ENCODE peak calls at places on chromosome 16, in eight cellular contexts. One of them, this sample, is unnamed.

GRCh38 chr16:28291651-28292626 is at the start of gene SBK1:
- DNase-seq in B cell: peak
- DNase-seq in stomach: peak
- DNase-seq in RWPE1: peak
- DNase-seq in AG04449: no peak
- DNase-seq in A549: peak
- DNase-seq in PC-3: peak
- DNase-seq in progenitor cell of endocrine pancreas: peak
- DNase-seq in this sample: peak

GRCh38 chr16:48971571-48972071 is 310.0 kb downstream of the CBLN1 start:
- DNase-seq in B cell: no peak
- DNase-seq in stomach: no peak
- DNase-seq in RWPE1: peak
- DNase-seq in AG04449: no peak
- DNase-seq in A549: no peak
- DNase-seq in PC-3: peak
- DNase-seq in progenitor cell of endocrine pancreas: no peak
- DNase-seq in this sample: no peak

GRCh38 chr16:21257284-21257683 is 20.8 kb downstream of the CRYM start:
- DNase-seq in B cell: no peak
- DNase-seq in stomach: no peak
- DNase-seq in RWPE1: no peak
- DNase-seq in AG04449: no peak
- DNase-seq in A549: no peak
- DNase-seq in PC-3: no peak
- DNase-seq in progenitor cell of endocrine pancreas: no peak
- DNase-seq in this sample: no peak

GRCh38 chr16:20225334-20225733 is 102.0 kb downstream of the GP2 start:
- DNase-seq in B cell: no peak
- DNase-seq in stomach: no peak
- DNase-seq in RWPE1: no peak
- DNase-seq in AG04449: no peak
- DNase-seq in A549: no peak
- DNase-seq in PC-3: no peak
- DNase-seq in progenitor cell of endocrine pancreas: no peak
- DNase-seq in this sample: no peak

GRCh38 chr16:8634991-8635736 is 13.7 kb downstream of the METTL22 start:
- DNase-seq in B cell: no peak
- DNase-seq in stomach: no peak
- DNase-seq in RWPE1: no peak
- DNase-seq in AG04449: no peak
- DNase-seq in A549: peak
- DNase-seq in PC-3: peak
- DNase-seq in progenitor cell of endocrine pancreas: peak
- DNase-seq in this sample: no peak

GRCh38 chr16:57568173-57568678 is 25.8 kb downstream of the ADGRG5 start:
- DNase-seq in B cell: no peak
- DNase-seq in stomach: no peak
- DNase-seq in RWPE1: no peak
- DNase-seq in AG04449: no peak
- DNase-seq in A549: no peak
- DNase-seq in PC-3: no peak
- DNase-seq in progenitor cell of endocrine pancreas: no peak
- DNase-seq in this sample: no peak

GRCh38 chr16:13630292-13630850 is 289.6 kb upstream of the ERCC4 start:
- DNase-seq in B cell: no peak
- DNase-seq in stomach: no peak
- DNase-seq in RWPE1: no peak
- DNase-seq in AG04449: no peak
- DNase-seq in A549: no peak
- DNase-seq in PC-3: no peak
- DNase-seq in progenitor cell of endocrine pancreas: no peak
- DNase-seq in this sample: no peak

GRCh38 chr16:1494129-1494640 is 1.0 kb downstream of the TELO2 start:
- DNase-seq in B cell: no peak
- DNase-seq in stomach: peak
- DNase-seq in RWPE1: peak
- DNase-seq in AG04449: peak
- DNase-seq in A549: peak
- DNase-seq in PC-3: peak
- DNase-seq in progenitor cell of endocrine pancreas: no peak
- DNase-seq in this sample: no peak

GRCh38 chr16:67884684-67885083 is at the start of gene NRN1L:
- DNase-seq in B cell: no peak
- DNase-seq in stomach: peak
- DNase-seq in RWPE1: peak
- DNase-seq in AG04449: peak
- DNase-seq in A549: no peak
- DNase-seq in PC-3: peak
- DNase-seq in progenitor cell of endocrine pancreas: peak
- DNase-seq in this sample: no peak

GRCh38 chr16:10729649-10730048 is 14.0 kb upstream of the NUBP1 start:
- DNase-seq in B cell: no peak
- DNase-seq in stomach: no peak
- DNase-seq in RWPE1: peak
- DNase-seq in AG04449: no peak
- DNase-seq in A549: peak
- DNase-seq in PC-3: peak
- DNase-seq in progenitor cell of endocrine pancreas: no peak
- DNase-seq in this sample: no peak

GRCh38 chr16:84253173-84253572 is 13.4 kb upstream of the KCNG4 start:
- DNase-seq in B cell: no peak
- DNase-seq in stomach: no peak
- DNase-seq in RWPE1: no peak
- DNase-seq in AG04449: no peak
- DNase-seq in A549: no peak
- DNase-seq in PC-3: no peak
- DNase-seq in progenitor cell of endocrine pancreas: no peak
- DNase-seq in this sample: no peak

GRCh38 chr16:31453255-31454204 is 5.8 kb upstream of the ARMC5 start:
- DNase-seq in B cell: no peak
- DNase-seq in stomach: no peak
- DNase-seq in RWPE1: peak
- DNase-seq in AG04449: no peak
- DNase-seq in A549: no peak
- DNase-seq in PC-3: peak
- DNase-seq in progenitor cell of endocrine pancreas: no peak
- DNase-seq in this sample: no peak

GRCh38 chr16:8907096-8907495 is 24.9 kb downstream of the LITAFD start:
- DNase-seq in B cell: no peak
- DNase-seq in stomach: no peak
- DNase-seq in RWPE1: no peak
- DNase-seq in AG04449: no peak
- DNase-seq in A549: no peak
- DNase-seq in PC-3: no peak
- DNase-seq in progenitor cell of endocrine pancreas: no peak
- DNase-seq in this sample: no peak

GRCh38 chr16:29961479-29962343 is at the start of gene TMEM219:
- DNase-seq in B cell: peak
- DNase-seq in stomach: peak
- DNase-seq in RWPE1: peak
- DNase-seq in AG04449: no peak
- DNase-seq in A549: peak
- DNase-seq in PC-3: peak
- DNase-seq in progenitor cell of endocrine pancreas: peak
- DNase-seq in this sample: peak
- TF ChIP-seq CTCF in B cell: peak
- TF ChIP-seq CTCF in stomach: peak
- TF ChIP-seq CTCF in RWPE1: peak
- TF ChIP-seq CTCF in AG04449: peak
- TF ChIP-seq CTCF in A549: no peak
- TF ChIP-seq CTCF in PC-3: no peak
- TF ChIP-seq CTCF in progenitor cell of endocrine pancreas: peak
- TF ChIP-seq CTCF in this sample: peak

GRCh38 chr16:64453643-64454042 is 668.2 kb downstream of the CDH11 start:
- DNase-seq in B cell: no peak
- DNase-seq in stomach: no peak
- DNase-seq in RWPE1: no peak
- DNase-seq in AG04449: no peak
- DNase-seq in A549: no peak
- DNase-seq in PC-3: no peak
- DNase-seq in progenitor cell of endocrine pancreas: no peak
- DNase-seq in this sample: no peak

GRCh38 chr16:64459821-64460220 is 662.0 kb downstream of the CDH11 start:
- DNase-seq in B cell: no peak
- DNase-seq in stomach: peak
- DNase-seq in RWPE1: no peak
- DNase-seq in AG04449: no peak
- DNase-seq in A549: no peak
- DNase-seq in PC-3: no peak
- DNase-seq in progenitor cell of endocrine pancreas: no peak
- DNase-seq in this sample: no peak

GRCh38 chr16:64459402-64459801 is 662.5 kb downstream of the CDH11 start:
- DNase-seq in B cell: no peak
- DNase-seq in stomach: no peak
- DNase-seq in RWPE1: no peak
- DNase-seq in AG04449: no peak
- DNase-seq in A549: no peak
- DNase-seq in PC-3: no peak
- DNase-seq in progenitor cell of endocrine pancreas: no peak
- DNase-seq in this sample: no peak

GRCh38 chr16:64452446-64452845 is 669.4 kb downstream of the CDH11 start:
- DNase-seq in B cell: no peak
- DNase-seq in stomach: no peak
- DNase-seq in RWPE1: no peak
- DNase-seq in AG04449: no peak
- DNase-seq in A549: no peak
- DNase-seq in PC-3: no peak
- DNase-seq in progenitor cell of endocrine pancreas: no peak
- DNase-seq in this sample: no peak

DNA sequence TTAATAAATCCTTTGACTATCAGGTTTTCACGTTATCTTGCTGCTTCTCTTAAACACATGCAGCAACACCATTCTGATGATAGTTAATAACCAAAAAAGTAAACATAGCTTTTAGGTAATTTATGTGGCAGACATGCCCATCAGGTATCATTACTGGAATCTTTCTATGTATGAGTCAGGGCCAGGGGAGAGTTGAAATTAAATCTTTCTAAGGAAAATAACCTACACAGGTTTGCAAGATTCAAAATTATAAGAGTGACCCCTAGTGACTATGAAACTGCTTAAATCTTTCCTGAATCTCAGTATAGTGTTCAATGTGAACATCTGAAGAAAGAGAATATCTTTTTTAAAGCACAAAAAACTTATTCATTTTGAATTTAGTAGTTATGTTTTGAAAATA is 666.6 kb downstream of the CDH11 start:
- DNase-seq in B cell: no peak
- DNase-seq in stomach: no peak
- DNase-seq in RWPE1: no peak
- DNase-seq in AG04449: no peak
- DNase-seq in A549: no peak
- DNase-seq in PC-3: peak
- DNase-seq in progenitor cell of endocrine pancreas: no peak
- DNase-seq in this sample: no peak
- TF ChIP-seq CTCF in B cell: no peak
- TF ChIP-seq CTCF in stomach: no peak
- TF ChIP-seq CTCF in RWPE1: no peak
- TF ChIP-seq CTCF in AG04449: peak
- TF ChIP-seq CTCF in A549: no peak
- TF ChIP-seq CTCF in PC-3: peak
- TF ChIP-seq CTCF in progenitor cell of endocrine pancreas: no peak
- TF ChIP-seq CTCF in this sample: no peak

GRCh38 chr16:85485379-85485778 is 127.7 kb upstream of the GSE1 start:
- DNase-seq in B cell: no peak
- DNase-seq in stomach: no peak
- DNase-seq in RWPE1: no peak
- DNase-seq in AG04449: no peak
- DNase-seq in A549: no peak
- DNase-seq in PC-3: no peak
- DNase-seq in progenitor cell of endocrine pancreas: no peak
- DNase-seq in this sample: no peak

GRCh38 chr16:85484337-85485295 is 128.5 kb upstream of the GSE1 start:
- DNase-seq in B cell: no peak
- DNase-seq in stomach: peak
- DNase-seq in RWPE1: no peak
- DNase-seq in AG04449: no peak
- DNase-seq in A549: no peak
- DNase-seq in PC-3: no peak
- DNase-seq in progenitor cell of endocrine pancreas: no peak
- DNase-seq in this sample: no peak

GRCh38 chr16:85483424-85483823 is 129.7 kb upstream of the GSE1 start:
- DNase-seq in B cell: no peak
- DNase-seq in stomach: no peak
- DNase-seq in RWPE1: no peak
- DNase-seq in AG04449: no peak
- DNase-seq in A549: no peak
- DNase-seq in PC-3: no peak
- DNase-seq in progenitor cell of endocrine pancreas: no peak
- DNase-seq in this sample: no peak

GRCh38 chr16:85488414-85488813 is 124.7 kb upstream of the GSE1 start:
- DNase-seq in B cell: no peak
- DNase-seq in stomach: no peak
- DNase-seq in RWPE1: no peak
- DNase-seq in AG04449: no peak
- DNase-seq in A549: no peak
- DNase-seq in PC-3: no peak
- DNase-seq in progenitor cell of endocrine pancreas: no peak
- DNase-seq in this sample: no peak

GRCh38 chr16:85486256-85486915 is 126.7 kb upstream of the GSE1 start:
- DNase-seq in B cell: no peak
- DNase-seq in stomach: peak
- DNase-seq in RWPE1: no peak
- DNase-seq in AG04449: no peak
- DNase-seq in A549: no peak
- DNase-seq in PC-3: no peak
- DNase-seq in progenitor cell of endocrine pancreas: no peak
- DNase-seq in this sample: no peak
- TF ChIP-seq CTCF in B cell: no peak
- TF ChIP-seq CTCF in stomach: no peak
- TF ChIP-seq CTCF in RWPE1: no peak
- TF ChIP-seq CTCF in AG04449: no peak
- TF ChIP-seq CTCF in A549: no peak
- TF ChIP-seq CTCF in PC-3: no peak
- TF ChIP-seq CTCF in progenitor cell of endocrine pancreas: no peak
- TF ChIP-seq CTCF in this sample: no peak

GRCh38 chr16:66521227-66521626 is 28.7 kb downstream of the TK2 start:
- DNase-seq in B cell: no peak
- DNase-seq in stomach: no peak
- DNase-seq in RWPE1: no peak
- DNase-seq in AG04449: no peak
- DNase-seq in A549: no peak
- DNase-seq in PC-3: no peak
- DNase-seq in progenitor cell of endocrine pancreas: no peak
- DNase-seq in this sample: no peak

GRCh38 chr16:66519974-66520373 is 29.9 kb downstream of the TK2 start:
- DNase-seq in B cell: no peak
- DNase-seq in stomach: no peak
- DNase-seq in RWPE1: no peak
- DNase-seq in AG04449: no peak
- DNase-seq in A549: no peak
- DNase-seq in PC-3: no peak
- DNase-seq in progenitor cell of endocrine pancreas: no peak
- DNase-seq in this sample: no peak

GRCh38 chr16:66517586-66518263 is 32.2 kb downstream of the TK2 start:
- DNase-seq in B cell: no peak
- DNase-seq in stomach: no peak
- DNase-seq in RWPE1: no peak
- DNase-seq in AG04449: no peak
- DNase-seq in A549: no peak
- DNase-seq in PC-3: no peak
- DNase-seq in progenitor cell of endocrine pancreas: no peak
- DNase-seq in this sample: no peak

GRCh38 chr16:66520406-66521194 is 29.3 kb downstream of the TK2 start:
- DNase-seq in B cell: peak
- DNase-seq in stomach: no peak
- DNase-seq in RWPE1: no peak
- DNase-seq in AG04449: no peak
- DNase-seq in A549: no peak
- DNase-seq in PC-3: no peak
- DNase-seq in progenitor cell of endocrine pancreas: no peak
- DNase-seq in this sample: no peak

GRCh38 chr16:66519482-66519881 is 30.4 kb downstream of the TK2 start:
- DNase-seq in B cell: no peak
- DNase-seq in stomach: no peak
- DNase-seq in RWPE1: no peak
- DNase-seq in AG04449: no peak
- DNase-seq in A549: no peak
- DNase-seq in PC-3: no peak
- DNase-seq in progenitor cell of endocrine pancreas: no peak
- DNase-seq in this sample: no peak
- TF ChIP-seq CTCF in B cell: no peak
- TF ChIP-seq CTCF in stomach: no peak
- TF ChIP-seq CTCF in RWPE1: no peak
- TF ChIP-seq CTCF in AG04449: no peak
- TF ChIP-seq CTCF in A549: no peak
- TF ChIP-seq CTCF in PC-3: no peak
- TF ChIP-seq CTCF in progenitor cell of endocrine pancreas: no peak
- TF ChIP-seq CTCF in this sample: no peak

This sample was measured in natural killer cell.